ENCODE peak calls at places on chromosome 6, in nine cellular contexts. One of them, this sample, is unnamed.

GRCh38 chr6:168363811-168364792 is 44.5 kb upstream of the DACT2 start:
- DNase-seq in uterus: no peak
- DNase-seq in K562: no peak
- DNase-seq in HCT116: no peak
- DNase-seq in adrenal gland: no peak
- DNase-seq in IMR-90: no peak
- DNase-seq in body of pancreas: no peak
- DNase-seq in A549: no peak
- DNase-seq in right lobe of liver: no peak
- DNase-seq in this sample: peak

GRCh38 chr6:101513181-101513580 is 119.7 kb downstream of the GRIK2 start:
- DNase-seq in uterus: no peak
- DNase-seq in K562: no peak
- DNase-seq in HCT116: no peak
- DNase-seq in adrenal gland: no peak
- DNase-seq in IMR-90: no peak
- DNase-seq in body of pancreas: no peak
- DNase-seq in A549: no peak
- DNase-seq in right lobe of liver: no peak
- DNase-seq in this sample: no peak

GRCh38 chr6:10404799-10405524 is 9.9 kb downstream of the TFAP2A start:
- DNase-seq in uterus: no peak
- DNase-seq in K562: peak
- DNase-seq in HCT116: no peak
- DNase-seq in adrenal gland: no peak
- DNase-seq in IMR-90: no peak
- DNase-seq in body of pancreas: no peak
- DNase-seq in A549: no peak
- DNase-seq in right lobe of liver: no peak
- DNase-seq in this sample: no peak

GRCh38 chr6:145257757-145258521 is 477.4 kb downstream of the EPM2A start:
- DNase-seq in uterus: no peak
- DNase-seq in K562: no peak
- DNase-seq in HCT116: no peak
- DNase-seq in adrenal gland: no peak
- DNase-seq in IMR-90: no peak
- DNase-seq in body of pancreas: no peak
- DNase-seq in A549: no peak
- DNase-seq in right lobe of liver: no peak
- DNase-seq in this sample: no peak

GRCh38 chr6:85240787-85241186 is 209.1 kb upstream of the NT5E start:
- DNase-seq in uterus: no peak
- DNase-seq in K562: no peak
- DNase-seq in HCT116: no peak
- DNase-seq in adrenal gland: no peak
- DNase-seq in IMR-90: no peak
- DNase-seq in body of pancreas: no peak
- DNase-seq in A549: no peak
- DNase-seq in right lobe of liver: no peak
- DNase-seq in this sample: no peak

GRCh38 chr6:19613678-19614077 is 223.5 kb upstream of the ID4 start:
- DNase-seq in uterus: no peak
- DNase-seq in K562: no peak
- DNase-seq in HCT116: peak
- DNase-seq in adrenal gland: no peak
- DNase-seq in IMR-90: no peak
- DNase-seq in body of pancreas: no peak
- DNase-seq in A549: no peak
- DNase-seq in right lobe of liver: no peak
- DNase-seq in this sample: no peak

GRCh38 chr6:135850882-135851281 is 619 bp upstream of the PDE7B start:
- DNase-seq in uterus: no peak
- DNase-seq in K562: no peak
- DNase-seq in HCT116: no peak
- DNase-seq in adrenal gland: no peak
- DNase-seq in IMR-90: no peak
- DNase-seq in body of pancreas: no peak
- DNase-seq in A549: peak
- DNase-seq in right lobe of liver: no peak
- DNase-seq in this sample: no peak

GRCh38 chr6:18262812-18263560 is 1.3 kb downstream of the DEK start:
- DNase-seq in uterus: no peak
- DNase-seq in K562: peak
- DNase-seq in HCT116: no peak
- DNase-seq in adrenal gland: no peak
- DNase-seq in IMR-90: peak
- DNase-seq in body of pancreas: no peak
- DNase-seq in A549: no peak
- DNase-seq in right lobe of liver: no peak
- DNase-seq in this sample: no peak

GRCh38 chr6:18823782-18824386 is 436.7 kb downstream of the RNF144B start:
- DNase-seq in uterus: no peak
- DNase-seq in K562: peak
- DNase-seq in HCT116: peak
- DNase-seq in adrenal gland: no peak
- DNase-seq in IMR-90: peak
- DNase-seq in body of pancreas: peak
- DNase-seq in A549: no peak
- DNase-seq in right lobe of liver: no peak
- DNase-seq in this sample: no peak

GRCh38 chr6:151236668-151237401 is 2.9 kb upstream of the AKAP12 start:
- DNase-seq in uterus: no peak
- DNase-seq in K562: no peak
- DNase-seq in HCT116: no peak
- DNase-seq in adrenal gland: no peak
- DNase-seq in IMR-90: no peak
- DNase-seq in body of pancreas: no peak
- DNase-seq in A549: no peak
- DNase-seq in right lobe of liver: no peak
- DNase-seq in this sample: no peak

GRCh38 chr6:155524249-155524651 is 68.6 kb upstream of the NOX3 start:
- DNase-seq in uterus: no peak
- DNase-seq in K562: no peak
- DNase-seq in HCT116: no peak
- DNase-seq in adrenal gland: no peak
- DNase-seq in IMR-90: peak
- DNase-seq in body of pancreas: no peak
- DNase-seq in A549: no peak
- DNase-seq in right lobe of liver: no peak
- DNase-seq in this sample: no peak

GRCh38 chr6:169627736-169628423 is 73.9 kb downstream of the WDR27 start:
- DNase-seq in uterus: no peak
- DNase-seq in K562: no peak
- DNase-seq in HCT116: no peak
- DNase-seq in adrenal gland: no peak
- DNase-seq in IMR-90: no peak
- DNase-seq in body of pancreas: no peak
- DNase-seq in A549: no peak
- DNase-seq in right lobe of liver: no peak
- DNase-seq in this sample: no peak

GRCh38 chr6:154615483-154616025 is 105.1 kb upstream of the CNKSR3 start:
- DNase-seq in uterus: peak
- DNase-seq in K562: peak
- DNase-seq in HCT116: peak
- DNase-seq in adrenal gland: peak
- DNase-seq in IMR-90: peak
- DNase-seq in body of pancreas: peak
- DNase-seq in A549: peak
- DNase-seq in right lobe of liver: peak
- DNase-seq in this sample: peak

GRCh38 chr6:36104836-36105235 is 25.5 kb upstream of the MAPK13 start:
- DNase-seq in uterus: no peak
- DNase-seq in K562: no peak
- DNase-seq in HCT116: no peak
- DNase-seq in adrenal gland: no peak
- DNase-seq in IMR-90: peak
- DNase-seq in body of pancreas: no peak
- DNase-seq in A549: no peak
- DNase-seq in right lobe of liver: no peak
- DNase-seq in this sample: no peak

GRCh38 chr6:28764014-28764723 is 159.6 kb downstream of the TRIM27 start:
- DNase-seq in uterus: no peak
- DNase-seq in K562: peak
- DNase-seq in HCT116: no peak
- DNase-seq in adrenal gland: no peak
- DNase-seq in IMR-90: no peak
- DNase-seq in body of pancreas: no peak
- DNase-seq in A549: no peak
- DNase-seq in right lobe of liver: no peak
- DNase-seq in this sample: no peak

GRCh38 chr6:32178547-32179440 is 589 bp downstream of the RNF5 start:
- DNase-seq in uterus: no peak
- DNase-seq in K562: peak
- DNase-seq in HCT116: no peak
- DNase-seq in adrenal gland: no peak
- DNase-seq in IMR-90: no peak
- DNase-seq in body of pancreas: no peak
- DNase-seq in A549: no peak
- DNase-seq in right lobe of liver: peak
- DNase-seq in this sample: no peak

GRCh38 chr6:14619419-14619781 is 501.8 kb downstream of the CD83 start:
- DNase-seq in uterus: no peak
- DNase-seq in K562: no peak
- DNase-seq in HCT116: no peak
- DNase-seq in adrenal gland: no peak
- DNase-seq in IMR-90: no peak
- DNase-seq in body of pancreas: no peak
- DNase-seq in A549: no peak
- DNase-seq in right lobe of liver: no peak
- DNase-seq in this sample: no peak

GRCh38 chr6:15326072-15326614 is 80.3 kb downstream of the JARID2 start:
- DNase-seq in uterus: no peak
- DNase-seq in K562: no peak
- DNase-seq in HCT116: no peak
- DNase-seq in adrenal gland: no peak
- DNase-seq in IMR-90: no peak
- DNase-seq in body of pancreas: no peak
- DNase-seq in A549: no peak
- DNase-seq in right lobe of liver: no peak
- DNase-seq in this sample: no peak

GRCh38 chr6:129209355-129209754 is 326.4 kb downstream of the LAMA2 start:
- DNase-seq in uterus: no peak
- DNase-seq in K562: no peak
- DNase-seq in HCT116: no peak
- DNase-seq in adrenal gland: no peak
- DNase-seq in IMR-90: peak
- DNase-seq in body of pancreas: no peak
- DNase-seq in A549: no peak
- DNase-seq in right lobe of liver: no peak
- DNase-seq in this sample: no peak

GRCh38 chr6:90611543-90611864 is 24.6 kb upstream of the MAP3K7 start:
- DNase-seq in uterus: no peak
- DNase-seq in K562: no peak
- DNase-seq in HCT116: no peak
- DNase-seq in adrenal gland: no peak
- DNase-seq in IMR-90: no peak
- DNase-seq in body of pancreas: no peak
- DNase-seq in A549: no peak
- DNase-seq in right lobe of liver: no peak
- DNase-seq in this sample: no peak

GRCh38 chr6:88517737-88518136 is 351.6 kb upstream of the CNR1 start:
- DNase-seq in uterus: no peak
- DNase-seq in K562: no peak
- DNase-seq in HCT116: no peak
- DNase-seq in adrenal gland: peak
- DNase-seq in IMR-90: no peak
- DNase-seq in body of pancreas: no peak
- DNase-seq in A549: no peak
- DNase-seq in right lobe of liver: no peak
- DNase-seq in this sample: no peak

GRCh38 chr6:166382933-166383816 is at the start of gene MPC1:
- DNase-seq in uterus: peak
- DNase-seq in K562: peak
- DNase-seq in HCT116: peak
- DNase-seq in adrenal gland: peak
- DNase-seq in IMR-90: peak
- DNase-seq in body of pancreas: peak
- DNase-seq in A549: peak
- DNase-seq in right lobe of liver: peak
- DNase-seq in this sample: peak
- TF ChIP-seq POLR2A in uterus: peak
- TF ChIP-seq POLR2A in K562: peak
- TF ChIP-seq POLR2A in HCT116: peak
- TF ChIP-seq POLR2A in adrenal gland: peak
- TF ChIP-seq POLR2A in IMR-90: no peak
- TF ChIP-seq POLR2A in body of pancreas: peak
- TF ChIP-seq POLR2A in A549: peak
- TF ChIP-seq POLR2A in right lobe of liver: peak
- TF ChIP-seq POLR2A in this sample: peak

DNA sequence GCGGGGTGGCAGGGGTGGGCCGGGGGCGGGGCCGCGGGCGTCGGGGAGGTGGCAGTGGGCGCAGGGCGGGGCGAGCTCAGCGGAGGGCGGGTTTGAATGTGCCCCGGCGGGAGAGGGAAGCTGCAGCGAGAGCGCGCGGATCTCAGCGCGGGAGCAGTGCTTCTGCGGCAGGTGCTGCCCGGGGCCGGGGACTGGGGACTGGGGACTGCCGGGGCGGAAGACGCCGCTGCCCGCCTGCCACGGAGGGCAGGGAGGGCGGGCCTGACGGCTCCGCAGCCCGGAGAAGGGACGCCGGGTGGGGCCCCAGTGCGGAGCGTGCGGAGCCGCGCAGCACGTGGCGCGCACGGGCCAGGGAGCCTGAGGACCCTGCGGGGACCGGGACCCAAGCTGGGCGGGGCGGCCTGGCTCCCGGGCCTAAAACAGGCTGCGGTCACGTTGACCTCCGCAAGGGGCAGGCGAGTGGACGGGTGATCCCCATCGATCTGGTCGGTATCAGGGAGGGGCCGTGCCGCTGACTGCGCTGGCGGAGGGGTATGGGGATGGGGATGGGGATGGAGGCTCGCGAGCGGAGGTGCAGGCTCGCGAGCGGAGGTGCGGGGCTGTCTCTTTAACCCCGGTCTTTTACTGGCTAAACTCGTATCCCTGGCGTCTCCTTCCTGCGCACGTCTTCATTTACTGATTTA is at the start of gene SLC29A1:
- DNase-seq in uterus: peak
- DNase-seq in K562: peak
- DNase-seq in HCT116: no peak
- DNase-seq in adrenal gland: peak
- DNase-seq in IMR-90: peak
- DNase-seq in body of pancreas: peak
- DNase-seq in A549: peak
- DNase-seq in right lobe of liver: peak
- DNase-seq in this sample: peak
- TF ChIP-seq POLR2A in uterus: peak
- TF ChIP-seq POLR2A in K562: peak
- TF ChIP-seq POLR2A in HCT116: peak
- TF ChIP-seq POLR2A in adrenal gland: peak
- TF ChIP-seq POLR2A in IMR-90: no peak
- TF ChIP-seq POLR2A in body of pancreas: no peak
- TF ChIP-seq POLR2A in A549: peak
- TF ChIP-seq POLR2A in right lobe of liver: peak
- TF ChIP-seq POLR2A in this sample: no peak

GRCh38 chr6:137784583-137784982 is 82.5 kb upstream of the TNFAIP3 start:
- DNase-seq in uterus: no peak
- DNase-seq in K562: no peak
- DNase-seq in HCT116: no peak
- DNase-seq in adrenal gland: no peak
- DNase-seq in IMR-90: no peak
- DNase-seq in body of pancreas: no peak
- DNase-seq in A549: no peak
- DNase-seq in right lobe of liver: no peak
- DNase-seq in this sample: no peak
- TF ChIP-seq POLR2A in uterus: no peak
- TF ChIP-seq POLR2A in K562: no peak
- TF ChIP-seq POLR2A in HCT116: no peak
- TF ChIP-seq POLR2A in adrenal gland: no peak
- TF ChIP-seq POLR2A in IMR-90: no peak
- TF ChIP-seq POLR2A in body of pancreas: no peak
- TF ChIP-seq POLR2A in A549: no peak
- TF ChIP-seq POLR2A in right lobe of liver: no peak
- TF ChIP-seq POLR2A in this sample: no peak

GRCh38 chr6:139545474-139546116 is 171.1 kb upstream of the CITED2 start:
- DNase-seq in uterus: no peak
- DNase-seq in K562: no peak
- DNase-seq in HCT116: no peak
- DNase-seq in adrenal gland: no peak
- DNase-seq in IMR-90: no peak
- DNase-seq in body of pancreas: no peak
- DNase-seq in A549: no peak
- DNase-seq in right lobe of liver: no peak
- DNase-seq in this sample: no peak
- TF ChIP-seq POLR2A in uterus: no peak
- TF ChIP-seq POLR2A in K562: no peak
- TF ChIP-seq POLR2A in HCT116: no peak
- TF ChIP-seq POLR2A in adrenal gland: no peak
- TF ChIP-seq POLR2A in IMR-90: no peak
- TF ChIP-seq POLR2A in body of pancreas: no peak
- TF ChIP-seq POLR2A in A549: no peak
- TF ChIP-seq POLR2A in right lobe of liver: no peak
- TF ChIP-seq POLR2A in this sample: no peak

This sample was measured in sigmoid colon.